ENCODE peak calls at places on chromosomes 6 and 20, in four cellular contexts. One of them, this sample, is unnamed. For H3K9me3, H3K27me3 and H3K4me1, the result is how much of the 10 kb centered on the place peaks cover.

GRCh38 chr6:99353126-99353525 is 3.7 kb upstream of the FAXC start:
- DNase-seq in BE2C: no peak
- DNase-seq in naive thymus-derived CD4-positive, alpha-beta T cell: no peak
- DNase-seq in CD8-positive, alpha-beta T cell: no peak
- DNase-seq in this sample: no peak

GRCh38 chr20:19205999-19206398 is 6.4 kb upstream of the SLC24A3 start:
- DNase-seq in BE2C: peak
- DNase-seq in naive thymus-derived CD4-positive, alpha-beta T cell: peak
- DNase-seq in CD8-positive, alpha-beta T cell: peak
- DNase-seq in this sample: peak

GRCh38 chr6:30211899-30212298 is 1.3 kb downstream of the TRIM26 start:
- DNase-seq in BE2C: no peak
- DNase-seq in naive thymus-derived CD4-positive, alpha-beta T cell: no peak
- DNase-seq in CD8-positive, alpha-beta T cell: no peak
- DNase-seq in this sample: no peak

GRCh38 chr6:73929421-73929820 is 233.4 kb downstream of the CD109 start:
- DNase-seq in BE2C: no peak
- DNase-seq in naive thymus-derived CD4-positive, alpha-beta T cell: no peak
- DNase-seq in CD8-positive, alpha-beta T cell: no peak
- DNase-seq in this sample: no peak

GRCh38 chr20:10576411-10576810 is 97.4 kb downstream of the JAG1 start:
- DNase-seq in BE2C: no peak
- DNase-seq in naive thymus-derived CD4-positive, alpha-beta T cell: no peak
- DNase-seq in CD8-positive, alpha-beta T cell: no peak
- DNase-seq in this sample: no peak

GRCh38 chr6:39938773-39939381 is 4.6 kb upstream of the MOCS1 start:
- DNase-seq in BE2C: no peak
- DNase-seq in naive thymus-derived CD4-positive, alpha-beta T cell: no peak
- DNase-seq in CD8-positive, alpha-beta T cell: no peak
- DNase-seq in this sample: no peak

GRCh38 chr20:53631909-53632662 is 38.4 kb upstream of the ZNF217 start:
- DNase-seq in BE2C: no peak
- DNase-seq in naive thymus-derived CD4-positive, alpha-beta T cell: no peak
- DNase-seq in CD8-positive, alpha-beta T cell: no peak
- DNase-seq in this sample: no peak

GRCh38 chr6:36139431-36139830 is 9.1 kb downstream of the MAPK13 start:
- DNase-seq in BE2C: peak
- DNase-seq in naive thymus-derived CD4-positive, alpha-beta T cell: no peak
- DNase-seq in CD8-positive, alpha-beta T cell: no peak
- DNase-seq in this sample: no peak

GRCh38 chr6:24321538-24322162 is 36.2 kb downstream of the DCDC2 start:
- DNase-seq in BE2C: no peak
- DNase-seq in naive thymus-derived CD4-positive, alpha-beta T cell: no peak
- DNase-seq in CD8-positive, alpha-beta T cell: no peak
- DNase-seq in this sample: no peak

GRCh38 chr6:30836431-30836866 is 47.9 kb upstream of the DDR1 start:
- DNase-seq in BE2C: no peak
- DNase-seq in naive thymus-derived CD4-positive, alpha-beta T cell: no peak
- DNase-seq in CD8-positive, alpha-beta T cell: no peak
- DNase-seq in this sample: no peak

GRCh38 chr6:35086636-35087360 is 54.3 kb downstream of the TCP11 start:
- DNase-seq in BE2C: no peak
- DNase-seq in naive thymus-derived CD4-positive, alpha-beta T cell: no peak
- DNase-seq in CD8-positive, alpha-beta T cell: no peak
- DNase-seq in this sample: no peak

GRCh38 chr20:3102575-3103368 is 18.2 kb upstream of the AVP start:
- DNase-seq in BE2C: no peak
- DNase-seq in naive thymus-derived CD4-positive, alpha-beta T cell: no peak
- DNase-seq in CD8-positive, alpha-beta T cell: no peak
- DNase-seq in this sample: no peak

GRCh38 chr6:159557046-159557445 is 136.0 kb downstream of the SOD2 start:
- DNase-seq in BE2C: no peak
- DNase-seq in naive thymus-derived CD4-positive, alpha-beta T cell: no peak
- DNase-seq in CD8-positive, alpha-beta T cell: no peak
- DNase-seq in this sample: no peak
- H3K9me3 ChIP-seq in BE2C: under half
- H3K9me3 ChIP-seq in naive thymus-derived CD4-positive, alpha-beta T cell: under half
- H3K9me3 ChIP-seq in CD8-positive, alpha-beta T cell: under half
- H3K9me3 ChIP-seq in this sample: under half

GRCh38 chr6:169839493-169839892 is 88.1 kb downstream of the ERMARD start:
- DNase-seq in BE2C: no peak
- DNase-seq in naive thymus-derived CD4-positive, alpha-beta T cell: no peak
- DNase-seq in CD8-positive, alpha-beta T cell: no peak
- DNase-seq in this sample: no peak
- H3K27me3 ChIP-seq in BE2C: under half
- H3K27me3 ChIP-seq in naive thymus-derived CD4-positive, alpha-beta T cell: under half
- H3K27me3 ChIP-seq in CD8-positive, alpha-beta T cell: under half
- H3K27me3 ChIP-seq in this sample: under half

DNA sequence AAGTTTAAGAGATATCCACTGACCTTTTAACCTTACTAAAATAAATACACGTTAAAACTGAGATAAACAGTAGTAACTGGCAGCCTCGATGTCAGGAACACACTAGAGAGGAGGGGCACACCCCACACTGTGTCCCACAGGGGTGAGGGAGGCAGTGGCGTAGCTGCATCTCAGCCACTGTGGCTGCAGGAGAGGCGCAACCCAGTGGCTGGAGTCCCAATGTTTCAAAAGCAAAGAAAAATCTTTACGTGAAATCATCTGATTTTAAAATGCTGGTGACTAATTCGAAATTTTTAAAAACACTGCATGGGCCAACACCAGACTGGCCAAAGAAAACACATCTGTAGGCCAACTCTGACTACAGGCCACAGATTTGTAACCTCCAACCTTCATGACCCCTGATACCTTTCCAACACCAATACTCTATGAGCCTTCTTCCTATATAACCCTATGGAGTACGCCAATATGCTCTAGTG is 54.7 kb downstream of the TRAM2 start:
- DNase-seq in BE2C: no peak
- DNase-seq in naive thymus-derived CD4-positive, alpha-beta T cell: no peak
- DNase-seq in CD8-positive, alpha-beta T cell: no peak
- DNase-seq in this sample: no peak
- H3K4me1 ChIP-seq in BE2C: under half
- H3K4me1 ChIP-seq in naive thymus-derived CD4-positive, alpha-beta T cell: under half
- H3K4me1 ChIP-seq in CD8-positive, alpha-beta T cell: under half
- H3K4me1 ChIP-seq in this sample: under half

GRCh38 chr20:49228676-49229075 is 9.5 kb downstream of the DDX27 start:
- DNase-seq in BE2C: no peak
- DNase-seq in naive thymus-derived CD4-positive, alpha-beta T cell: no peak
- DNase-seq in CD8-positive, alpha-beta T cell: no peak
- DNase-seq in this sample: no peak

GRCh38 chr20:49230575-49231211 is 11.5 kb downstream of the DDX27 start:
- DNase-seq in BE2C: no peak
- DNase-seq in naive thymus-derived CD4-positive, alpha-beta T cell: no peak
- DNase-seq in CD8-positive, alpha-beta T cell: no peak
- DNase-seq in this sample: no peak

GRCh38 chr20:49231461-49231860 is 12.2 kb downstream of the DDX27 start:
- DNase-seq in BE2C: no peak
- DNase-seq in naive thymus-derived CD4-positive, alpha-beta T cell: no peak
- DNase-seq in CD8-positive, alpha-beta T cell: no peak
- DNase-seq in this sample: no peak

GRCh38 chr20:49230021-49230420 is 10.8 kb downstream of the DDX27 start:
- DNase-seq in BE2C: no peak
- DNase-seq in naive thymus-derived CD4-positive, alpha-beta T cell: no peak
- DNase-seq in CD8-positive, alpha-beta T cell: no peak
- DNase-seq in this sample: no peak

GRCh38 chr20:49225896-49226295 is 6.7 kb downstream of the DDX27 start:
- DNase-seq in BE2C: no peak
- DNase-seq in naive thymus-derived CD4-positive, alpha-beta T cell: no peak
- DNase-seq in CD8-positive, alpha-beta T cell: no peak
- DNase-seq in this sample: no peak
- H3K9me3 ChIP-seq in BE2C: under half
- H3K9me3 ChIP-seq in naive thymus-derived CD4-positive, alpha-beta T cell: under half
- H3K9me3 ChIP-seq in CD8-positive, alpha-beta T cell: under half
- H3K9me3 ChIP-seq in this sample: under half

GRCh38 chr20:63380346-63380870 is 19.3 kb upstream of the CHRNA4 start:
- DNase-seq in BE2C: no peak
- DNase-seq in naive thymus-derived CD4-positive, alpha-beta T cell: no peak
- DNase-seq in CD8-positive, alpha-beta T cell: no peak
- DNase-seq in this sample: no peak
- H3K27me3 ChIP-seq in BE2C: under half
- H3K27me3 ChIP-seq in naive thymus-derived CD4-positive, alpha-beta T cell: under half
- H3K27me3 ChIP-seq in CD8-positive, alpha-beta T cell: under half
- H3K27me3 ChIP-seq in this sample: under half

GRCh38 chr20:48739395-48740268 is 88.2 kb downstream of the PREX1 start:
- DNase-seq in BE2C: no peak
- DNase-seq in naive thymus-derived CD4-positive, alpha-beta T cell: no peak
- DNase-seq in CD8-positive, alpha-beta T cell: no peak
- DNase-seq in this sample: no peak
- H3K4me1 ChIP-seq in BE2C: under half
- H3K4me1 ChIP-seq in naive thymus-derived CD4-positive, alpha-beta T cell: under half
- H3K4me1 ChIP-seq in CD8-positive, alpha-beta T cell: half or more
- H3K4me1 ChIP-seq in this sample: under half

GRCh38 chr6:168773788-168774187 is 332.8 kb downstream of the SMOC2 start:
- DNase-seq in BE2C: no peak
- DNase-seq in naive thymus-derived CD4-positive, alpha-beta T cell: no peak
- DNase-seq in CD8-positive, alpha-beta T cell: no peak
- DNase-seq in this sample: no peak

GRCh38 chr6:168778201-168778600 is 337.2 kb downstream of the SMOC2 start:
- DNase-seq in BE2C: no peak
- DNase-seq in naive thymus-derived CD4-positive, alpha-beta T cell: no peak
- DNase-seq in CD8-positive, alpha-beta T cell: no peak
- DNase-seq in this sample: no peak

DNA sequence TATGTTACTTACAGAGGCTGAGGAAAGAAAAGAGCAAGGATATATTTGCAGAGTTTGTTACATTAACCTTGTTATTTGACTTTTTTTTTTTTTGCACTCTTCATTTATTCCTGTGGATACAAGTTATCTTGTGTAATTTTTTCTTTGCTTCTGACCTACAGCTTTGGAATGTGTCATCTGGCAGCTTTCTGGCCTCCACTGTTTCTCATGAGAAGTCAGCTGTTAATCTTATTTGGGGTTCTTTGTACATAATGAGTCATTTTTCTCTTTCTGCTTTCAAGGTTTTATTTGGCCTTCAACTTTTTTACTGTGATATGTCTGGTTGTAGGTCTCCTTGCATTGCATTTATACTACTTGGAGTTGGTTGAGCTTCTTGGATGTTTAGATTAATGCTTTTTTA is 333.4 kb downstream of the SMOC2 start:
- DNase-seq in BE2C: no peak
- DNase-seq in naive thymus-derived CD4-positive, alpha-beta T cell: no peak
- DNase-seq in CD8-positive, alpha-beta T cell: no peak
- DNase-seq in this sample: no peak
- H3K9me3 ChIP-seq in BE2C: under half
- H3K9me3 ChIP-seq in naive thymus-derived CD4-positive, alpha-beta T cell: under half
- H3K9me3 ChIP-seq in CD8-positive, alpha-beta T cell: under half
- H3K9me3 ChIP-seq in this sample: under half

GRCh38 chr20:64038579-64039292 is 2.8 kb downstream of the C20orf204 start:
- DNase-seq in BE2C: peak
- DNase-seq in naive thymus-derived CD4-positive, alpha-beta T cell: peak
- DNase-seq in CD8-positive, alpha-beta T cell: peak
- DNase-seq in this sample: peak
- H3K27me3 ChIP-seq in BE2C: under half
- H3K27me3 ChIP-seq in naive thymus-derived CD4-positive, alpha-beta T cell: under half
- H3K27me3 ChIP-seq in CD8-positive, alpha-beta T cell: under half
- H3K27me3 ChIP-seq in this sample: under half

GRCh38 chr6:37359034-37359433 is 5.3 kb downstream of the RNF8 start:
- DNase-seq in BE2C: no peak
- DNase-seq in naive thymus-derived CD4-positive, alpha-beta T cell: no peak
- DNase-seq in CD8-positive, alpha-beta T cell: no peak
- DNase-seq in this sample: no peak

GRCh38 chr6:37353761-37354525 is at the start of gene RNF8:
- DNase-seq in BE2C: peak
- DNase-seq in naive thymus-derived CD4-positive, alpha-beta T cell: peak
- DNase-seq in CD8-positive, alpha-beta T cell: peak
- DNase-seq in this sample: peak

GRCh38 chr6:37354526-37355384 is 972 bp downstream of the RNF8 start:
- DNase-seq in BE2C: peak
- DNase-seq in naive thymus-derived CD4-positive, alpha-beta T cell: no peak
- DNase-seq in CD8-positive, alpha-beta T cell: peak
- DNase-seq in this sample: no peak

GRCh38 chr6:37357860-37358259 is 4.1 kb downstream of the RNF8 start:
- DNase-seq in BE2C: no peak
- DNase-seq in naive thymus-derived CD4-positive, alpha-beta T cell: no peak
- DNase-seq in CD8-positive, alpha-beta T cell: no peak
- DNase-seq in this sample: no peak

GRCh38 chr6:37357288-37357687 is 3.5 kb downstream of the RNF8 start:
- DNase-seq in BE2C: no peak
- DNase-seq in naive thymus-derived CD4-positive, alpha-beta T cell: no peak
- DNase-seq in CD8-positive, alpha-beta T cell: no peak
- DNase-seq in this sample: no peak
- H3K4me1 ChIP-seq in BE2C: under half
- H3K4me1 ChIP-seq in naive thymus-derived CD4-positive, alpha-beta T cell: under half
- H3K4me1 ChIP-seq in CD8-positive, alpha-beta T cell: under half
- H3K4me1 ChIP-seq in this sample: under half